ENCODE peak calls at places on chromosomes 2 and 18, in six cellular contexts. S is heart left ventricle, W is OCI-LY7, C is MM.1S, N is ovary, L is endothelial cell. E is an unnamed sample.
A peak's percentile ranks its signal among the peaks of the same experiment; 100 is the strongest.

GRCh38 chr2:240480834-240481623 is 45.6 kb downstream of the GPC1 start:
- DNase-seq in N (no peak), L (no peak), C (no peak), S (peak; percentile 22), W (no peak), E (no peak)

GRCh38 chr2:157838442-157839161 is 37.5 kb downstream of the ACVR1 start:
- DNase-seq in C (no peak), S (peak; percentile 49), L (no peak), N (no peak), W (no peak), E (no peak)

GRCh38 chr2:122815120-122815519 is 1059.7 kb downstream of the TSN start:
- DNase-seq in W (no peak), S (no peak), N (no peak), L (no peak), C (no peak), E (no peak)

GRCh38 chr18:5294618-5295230 is 802 bp downstream of the ZBTB14 start:
- DNase-seq in W (peak; percentile 70), S (peak; percentile 63), C (peak; percentile 72), N (peak; percentile 70), L (no peak), E (peak; percentile 53)

GRCh38 chr18:35856178-35856577 is 116.3 kb upstream of the RMP24 start:
- DNase-seq in L (no peak), S (no peak), N (no peak), C (no peak), W (no peak), E (no peak)

GRCh38 chr2:233486778-233487552 is 79.6 kb downstream of the USP40 start:
- DNase-seq in S (no peak), W (no peak), N (no peak), C (no peak), L (no peak), E (peak; percentile 4)

GRCh38 chr2:20496069-20496468 is 49.2 kb downstream of the RHOB start:
- DNase-seq in C (no peak), L (no peak), W (no peak), S (peak; percentile 49), N (no peak), E (no peak)

GRCh38 chr18:8188196-8188595 is 421.0 kb upstream of the RAB12 start:
- DNase-seq in W (no peak), S (no peak), L (no peak), N (no peak), C (no peak), E (no peak)

GRCh38 chr18:26192233-26192632 is 34.0 kb upstream of the TAF4B start:
- DNase-seq in C (no peak), N (no peak), S (no peak), W (no peak), L (no peak), E (no peak)

GRCh38 chr2:127049927-127050802 is 56.8 kb downstream of the BIN1 start:
- DNase-seq in N (peak; percentile 79), L (peak; percentile 86), W (peak; percentile 52), S (peak; percentile 47), C (peak; percentile 33), E (peak; percentile 93)

GRCh38 chr18:41096504-41096903 is 858.5 kb upstream of the PIK3C3 start:
- DNase-seq in S (no peak), W (no peak), N (no peak), L (peak; percentile 7), C (peak; percentile 35), E (no peak)

GRCh38 chr18:50649821-50650220 is 89.9 kb downstream of the MAPK4 start:
- DNase-seq in W (no peak), L (no peak), S (peak; percentile 86), N (peak; percentile 88), C (no peak), E (no peak)

DNA sequence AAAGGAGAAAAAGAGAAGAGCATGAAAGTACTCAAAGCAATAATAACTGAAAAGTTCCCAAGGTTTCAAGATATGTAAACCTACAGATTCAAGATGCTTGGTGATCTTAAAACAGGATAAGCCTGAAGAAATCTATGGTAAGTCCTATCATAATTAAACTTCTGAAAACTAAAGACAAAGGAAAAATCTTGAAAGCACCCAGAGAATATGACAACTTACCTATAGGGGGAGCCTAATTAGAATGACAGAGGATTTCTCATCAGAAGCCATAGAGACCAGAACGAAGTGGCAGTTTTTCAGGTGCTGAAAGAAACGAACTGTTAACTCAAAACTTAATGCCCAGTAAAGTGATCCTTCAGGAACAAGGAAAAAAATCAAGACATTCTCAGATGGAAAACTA is 59.7 kb downstream of the XDH start:
- DNase-seq in C (peak; percentile 25), N (no peak), W (peak; percentile 27), L (no peak), S (no peak), E (no peak)
- TF ChIP-seq CTCF in C (peak; percentile 31), N (no peak), W (peak; percentile 78), L (peak; percentile 40), S (peak; percentile 11), E (no peak)

DNA sequence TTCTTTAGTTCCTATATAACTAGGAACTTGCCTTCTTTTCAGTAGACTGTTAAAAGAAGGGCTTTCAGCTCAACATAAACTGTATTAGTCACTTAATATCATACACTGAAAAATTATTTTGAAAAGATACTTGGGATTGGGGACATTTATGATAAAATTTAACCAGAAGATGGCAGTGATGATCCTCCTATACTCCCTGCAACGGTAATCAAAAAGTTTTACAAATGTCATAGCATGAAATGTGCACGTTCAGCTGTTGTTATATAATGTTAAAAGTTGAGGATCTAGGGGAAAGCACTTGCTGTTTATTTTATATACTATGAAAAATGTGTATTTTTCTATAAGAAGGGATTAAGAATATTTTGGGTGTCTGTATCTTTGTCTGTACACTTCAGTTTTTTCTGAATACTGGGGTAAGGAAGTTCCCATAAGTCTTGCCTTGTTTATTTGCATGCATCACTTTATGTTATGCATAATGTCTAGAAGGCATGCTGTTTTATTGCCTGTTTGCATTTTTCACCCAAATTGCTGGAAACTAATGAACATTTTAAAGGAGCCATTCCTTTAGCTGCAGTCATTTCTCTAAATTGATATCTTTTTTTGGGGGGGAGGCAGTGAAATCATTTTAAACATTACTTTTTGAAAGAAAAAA is 19.0 kb downstream of the DYNC1I2 start:
- DNase-seq in W (peak; percentile 37), C (peak; percentile 23), L (no peak), N (no peak), S (no peak), E (no peak)
- TF ChIP-seq CTCF in W (peak; percentile 77), C (peak; percentile 36), L (no peak), N (peak; percentile 14), S (no peak), E (no peak)

DNA sequence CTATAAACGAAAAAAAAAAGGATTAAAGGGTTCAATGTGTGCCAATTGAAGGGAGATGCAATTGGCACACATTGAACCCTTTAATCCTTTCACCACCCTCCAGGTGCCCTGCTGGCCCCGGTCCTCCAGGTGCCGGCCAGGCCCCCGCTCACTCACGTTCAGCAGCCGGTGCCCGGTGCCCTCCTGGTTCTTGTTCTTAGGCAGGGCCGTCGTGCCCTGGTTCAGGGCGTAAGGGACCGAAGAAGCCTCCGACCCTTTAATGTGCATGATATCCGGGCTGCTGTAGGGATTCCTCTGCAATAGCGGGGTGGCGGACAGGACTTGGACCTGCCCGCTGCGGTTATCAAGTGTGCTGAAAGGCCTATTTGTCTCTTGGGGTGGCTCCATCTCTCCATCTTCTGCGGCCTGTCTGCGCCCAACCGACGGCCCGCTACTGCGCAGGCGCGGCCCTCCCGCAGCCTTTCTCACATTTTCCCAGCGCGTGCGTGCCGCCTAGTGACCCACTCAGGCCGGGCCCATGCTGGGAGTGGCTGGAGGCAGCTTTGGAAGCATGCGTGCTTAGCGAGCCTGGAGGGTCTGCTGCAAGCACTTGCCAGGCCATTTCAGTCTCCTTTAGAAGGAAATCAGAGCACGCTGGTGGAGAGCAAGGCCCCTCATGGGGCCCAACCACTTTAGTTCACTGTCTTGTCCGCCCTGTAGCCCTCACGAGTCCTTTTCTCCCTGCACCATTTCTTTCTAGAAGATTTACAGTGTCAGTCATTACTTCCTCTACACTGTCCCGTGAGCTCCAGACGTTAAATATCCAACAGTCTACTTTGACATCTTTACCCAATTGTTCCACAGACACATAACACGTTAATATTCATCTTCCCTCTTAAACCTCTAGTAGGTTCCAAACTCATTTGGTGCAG is 24.3 kb downstream of the TMEM237 start:
- DNase-seq in C (no peak), N (peak; percentile 89), S (peak; percentile 86), L (peak; percentile 18), W (no peak), E (peak; percentile 20)
- TF ChIP-seq CTCF in C (no peak), N (peak; percentile 34), S (peak; percentile 29), L (no peak), W (no peak), E (no peak)

DNA sequence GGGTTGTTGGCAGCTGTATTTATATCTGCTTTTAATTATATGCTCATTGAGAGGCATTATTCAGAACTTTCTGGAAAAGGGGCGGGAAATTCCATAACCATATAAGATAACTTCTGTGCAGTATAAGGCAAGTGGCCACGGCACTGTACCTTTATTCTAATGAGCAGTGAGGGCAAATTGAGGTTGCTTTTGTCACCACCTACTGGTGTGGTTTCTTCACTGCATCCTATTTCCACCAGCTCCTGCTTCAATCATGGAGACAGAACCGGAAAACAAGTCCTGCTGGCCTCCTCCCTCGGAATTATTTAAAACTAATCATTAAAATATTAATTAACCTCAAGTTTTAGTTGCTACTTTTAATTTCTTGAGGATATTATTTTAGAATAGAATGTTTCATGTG is 759.4 kb downstream of the CBLN2 start:
- DNase-seq in W (peak; percentile 0), N (no peak), S (no peak), L (no peak), C (peak; percentile 40), E (peak; percentile 5)
- TF ChIP-seq CTCF in W (peak; percentile 61), N (no peak), S (no peak), L (no peak), C (peak; percentile 50), E (no peak)

GRCh38 chr2:41870257-41870570 is 177.6 kb upstream of the PKDCC start:
- DNase-seq in W (no peak), S (no peak), N (no peak), L (no peak), C (no peak), E (no peak)

GRCh38 chr2:41872646-41873045 is 175.2 kb upstream of the PKDCC start:
- DNase-seq in L (no peak), S (no peak), C (no peak), N (no peak), W (no peak), E (no peak)

GRCh38 chr2:41873102-41873501 is 174.7 kb upstream of the PKDCC start:
- DNase-seq in C (no peak), N (no peak), L (no peak), S (no peak), W (no peak), E (no peak)

GRCh38 chr2:41869542-41870256 is 178.1 kb upstream of the PKDCC start:
- DNase-seq in W (peak; percentile 57), N (peak; percentile 92), L (peak; percentile 84), S (peak; percentile 69), C (peak; percentile 57), E (peak; percentile 72)

GRCh38 chr2:41870948-41871522 is 176.8 kb upstream of the PKDCC start:
- DNase-seq in N (no peak), L (peak; percentile 59), W (no peak), C (no peak), S (peak; percentile 47), E (no peak)
- TF ChIP-seq CTCF in N (peak; percentile 34), L (peak; percentile 46), W (no peak), C (no peak), S (peak; percentile 40), E (no peak)

DNA sequence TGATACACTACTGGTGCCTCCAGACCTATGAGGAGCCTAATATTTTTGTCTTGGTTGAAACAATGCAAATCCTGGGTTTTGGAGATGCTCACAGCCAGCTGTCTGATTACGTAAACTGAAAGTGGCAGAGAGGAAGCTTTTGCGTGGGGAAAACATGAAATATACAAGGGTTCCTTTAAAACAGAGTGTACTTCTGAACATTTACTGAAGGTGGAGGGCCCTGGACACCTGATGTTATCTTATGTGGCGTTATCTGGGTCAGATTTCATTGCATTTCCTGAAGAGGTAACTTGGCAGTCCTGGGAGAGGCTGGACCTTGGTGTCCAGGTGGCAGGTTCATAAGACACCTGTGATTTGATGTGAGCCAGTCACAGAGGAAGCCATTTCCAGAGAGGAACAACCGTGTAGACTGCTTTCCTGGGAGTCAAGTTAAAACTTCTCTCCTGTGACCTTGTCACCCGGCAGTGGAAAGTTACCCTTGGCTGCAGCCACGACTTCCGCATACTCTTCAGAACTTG is 105.0 kb downstream of the NEDD4L start:
- DNase-seq in N (no peak), W (no peak), C (no peak), S (no peak), L (no peak), E (no peak)
- TF ChIP-seq CTCF in N (no peak), W (no peak), C (no peak), S (no peak), L (no peak), E (no peak)

E was measured in GM20000.